ENCODE peak calls at places on chromosomes 7 and 10, in four cellular contexts. A is HepG2, L is A549, S is K562. J is an unnamed sample.

GRCh38 chr7:140231779-140232491 is 55.2 kb upstream of the KDM7A start:
- DNase-seq in A (no peak), L (no peak), S (no peak), J (peak; percentile 56)

GRCh38 chr10:72692897-72693598 is 1.1 kb downstream of the MCU start:
- DNase-seq in A (no peak), L (no peak), S (no peak), J (peak; percentile 20)

GRCh38 chr10:93874309-93875031 is 19.3 kb upstream of the SLC35G1 start:
- DNase-seq in A (no peak), L (no peak), S (no peak), J (no peak)

GRCh38 chr7:51059493-51059892 is 257.1 kb downstream of the COBL start:
- DNase-seq in A (no peak), L (no peak), S (no peak), J (no peak)

GRCh38 chr7:108723343-108723957 is 153.8 kb downstream of the DNAJB9 start:
- DNase-seq in A (no peak), L (no peak), S (no peak), J (no peak)

GRCh38 chr10:26222563-26222962 is 6.0 kb downstream of the GAD2 start:
- DNase-seq in A (no peak), L (no peak), S (no peak), J (no peak)

GRCh38 chr7:139895141-139895829 is 66.2 kb downstream of the TBXAS1 start:
- DNase-seq in A (no peak), L (no peak), S (no peak), J (no peak)

GRCh38 chr7:65980478-65981250 is 1.3 kb downstream of the GUSB start:
- DNase-seq in A (no peak), L (no peak), S (peak; percentile 58), J (no peak)

GRCh38 chr10:114526497-114527238 is 122.4 kb upstream of the AFAP1L2 start:
- DNase-seq in A (peak; percentile 88), L (peak; percentile 96), S (no peak), J (peak; percentile 83)

GRCh38 chr10:71319800-71320392 is 837 bp downstream of the SLC29A3 start:
- DNase-seq in A (no peak), L (no peak), S (no peak), J (no peak)

GRCh38 chr7:76020031-76020714 is 25.8 kb upstream of the TMEM120A start:
- DNase-seq in A (peak; percentile 69), L (peak; percentile 77), S (peak; percentile 86), J (peak; percentile 38)

GRCh38 chr7:138472292-138473079 is 12.4 kb downstream of the TRIM24 start:
- DNase-seq in A (peak; percentile 59), L (no peak), S (no peak), J (no peak)

GRCh38 chr10:96711048-96711713 is 9.1 kb downstream of the PIK3AP1 start:
- DNase-seq in A (no peak), L (no peak), S (no peak), J (no peak)

GRCh38 chr7:132242192-132242812 is 334.0 kb downstream of the PLXNA4 start:
- DNase-seq in A (no peak), L (no peak), S (no peak), J (no peak)

GRCh38 chr7:109873296-109873695 is 1217.6 kb upstream of the LRRN3 start:
- DNase-seq in A (no peak), L (no peak), S (no peak), J (no peak)

GRCh38 chr10:100025528-100026070 is 15.9 kb upstream of the DNMBP start:
- DNase-seq in A (no peak), L (no peak), S (no peak), J (no peak)

GRCh38 chr7:42407828-42408227 is 170.8 kb upstream of the GLI3 start:
- DNase-seq in A (no peak), L (no peak), S (no peak), J (no peak)

GRCh38 chr7:43211693-43212092 is 99.2 kb downstream of the HECW1 start:
- DNase-seq in A (no peak), L (no peak), S (no peak), J (no peak)

GRCh38 chr10:45581497-45582385 is 90.8 kb downstream of the ZFAND4 start:
- DNase-seq in A (peak; percentile 13), L (no peak), S (no peak), J (no peak)

GRCh38 chr10:111119637-111120036 is 42.8 kb downstream of the ADRA2A start:
- DNase-seq in A (no peak), L (no peak), S (no peak), J (no peak)

GRCh38 chr7:66522518-66522917 is 106.2 kb upstream of the KCTD7 start:
- DNase-seq in A (no peak), L (no peak), S (no peak), J (no peak)

GRCh38 chr7:605661-606450 is 86.2 kb upstream of the PDGFA start:
- DNase-seq in A (peak; percentile 15), L (no peak), S (no peak), J (no peak)

GRCh38 chr7:101172005-101172853 is 6.9 kb upstream of the VGF start:
- DNase-seq in A (no peak), L (no peak), S (no peak), J (no peak)

GRCh38 chr7:101171442-101171837 is 6.1 kb upstream of the VGF start:
- DNase-seq in A (no peak), L (no peak), S (no peak), J (no peak)

GRCh38 chr7:101173752-101174244 is 6.3 kb downstream of the NAT16 start:
- DNase-seq in A (no peak), L (peak; percentile 59), S (peak; percentile 95), J (peak; percentile 98)

GRCh38 chr7:101174322-101174854 is 5.7 kb downstream of the NAT16 start:
- DNase-seq in A (no peak), L (no peak), S (no peak), J (no peak)

GRCh38 chr7:101172854-101173751 is 7.0 kb downstream of the NAT16 start:
- DNase-seq in A (no peak), L (no peak), S (peak; percentile 60), J (peak; percentile 64)
- TF ChIP-seq RNF2 in A (no peak), L (no peak), S (no peak), J (peak; percentile 54)

GRCh38 chr10:28841625-28842024 is 164.3 kb downstream of the BAMBI start:
- DNase-seq in A (no peak), L (no peak), S (no peak), J (no peak)

GRCh38 chr10:28840202-28840601 is 162.9 kb downstream of the BAMBI start:
- DNase-seq in A (no peak), L (no peak), S (no peak), J (no peak)

GRCh38 chr10:28840954-28841353 is 163.6 kb downstream of the BAMBI start:
- DNase-seq in A (no peak), L (no peak), S (no peak), J (no peak)

GRCh38 chr10:28839600-28840007 is 162.3 kb downstream of the BAMBI start:
- DNase-seq in A (peak; percentile 21), L (no peak), S (peak; percentile 24), J (no peak)

GRCh38 chr10:28842321-28842720 is 165.0 kb downstream of the BAMBI start:
- DNase-seq in A (no peak), L (no peak), S (no peak), J (no peak)
- TF ChIP-seq RNF2 in A (no peak), L (no peak), S (no peak), J (no peak)

DNA sequence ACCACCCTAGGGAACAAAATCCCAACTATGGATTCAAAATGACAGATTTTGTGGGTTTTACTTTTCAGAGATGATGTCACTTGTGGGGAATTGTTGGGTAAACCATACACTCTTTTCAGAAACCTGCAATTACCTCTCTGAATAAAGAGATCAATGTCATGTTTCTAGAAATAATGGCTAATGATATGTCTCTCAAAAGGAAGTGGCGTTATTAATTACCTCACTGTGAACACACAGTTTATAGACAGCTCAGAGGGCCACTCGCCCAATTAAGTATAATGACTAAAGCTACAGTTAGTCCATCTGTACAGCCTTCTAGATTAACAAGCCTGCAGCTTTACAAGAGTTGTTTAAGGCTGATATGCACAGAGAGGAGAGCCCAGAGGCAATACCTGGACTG is 79.6 kb downstream of the RAB11FIP2 start:
- DNase-seq in A (no peak), L (no peak), S (no peak), J (no peak)
- TF ChIP-seq RNF2 in A (no peak), L (no peak), S (no peak), J (no peak)

GRCh38 chr7:13007331-13007730 is 319.9 kb downstream of the ARL4A start:
- DNase-seq in A (no peak), L (no peak), S (no peak), J (no peak)

DNA sequence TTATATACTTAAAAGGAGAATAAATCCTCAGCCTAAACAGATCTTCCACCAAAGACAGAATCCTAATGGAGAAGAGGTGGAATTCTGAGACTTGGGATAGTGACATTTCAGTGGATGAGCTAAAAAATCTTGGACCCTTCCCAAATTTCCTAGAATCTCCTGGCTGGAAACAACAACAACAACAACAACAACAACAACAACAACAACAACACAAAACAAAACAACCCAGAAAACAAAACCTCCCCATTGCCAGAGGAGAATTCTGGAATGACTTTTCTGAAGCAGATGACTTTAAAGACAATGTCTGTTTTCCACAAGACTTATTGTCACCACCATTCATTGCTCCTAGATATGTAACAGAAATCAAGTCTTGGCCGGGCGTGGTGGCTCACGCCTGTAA is 322.1 kb downstream of the ARL4A start:
- DNase-seq in A (no peak), L (no peak), S (no peak), J (no peak)
- TF ChIP-seq RNF2 in A (no peak), L (no peak), S (no peak), J (no peak)

GRCh38 chr10:128047991-128048826 is 78.0 kb downstream of the MKI67 start:
- DNase-seq in A (peak; percentile 45), L (no peak), S (no peak), J (no peak)
- TF ChIP-seq RNF2 in A (no peak), L (no peak), S (no peak), J (no peak)

DNA sequence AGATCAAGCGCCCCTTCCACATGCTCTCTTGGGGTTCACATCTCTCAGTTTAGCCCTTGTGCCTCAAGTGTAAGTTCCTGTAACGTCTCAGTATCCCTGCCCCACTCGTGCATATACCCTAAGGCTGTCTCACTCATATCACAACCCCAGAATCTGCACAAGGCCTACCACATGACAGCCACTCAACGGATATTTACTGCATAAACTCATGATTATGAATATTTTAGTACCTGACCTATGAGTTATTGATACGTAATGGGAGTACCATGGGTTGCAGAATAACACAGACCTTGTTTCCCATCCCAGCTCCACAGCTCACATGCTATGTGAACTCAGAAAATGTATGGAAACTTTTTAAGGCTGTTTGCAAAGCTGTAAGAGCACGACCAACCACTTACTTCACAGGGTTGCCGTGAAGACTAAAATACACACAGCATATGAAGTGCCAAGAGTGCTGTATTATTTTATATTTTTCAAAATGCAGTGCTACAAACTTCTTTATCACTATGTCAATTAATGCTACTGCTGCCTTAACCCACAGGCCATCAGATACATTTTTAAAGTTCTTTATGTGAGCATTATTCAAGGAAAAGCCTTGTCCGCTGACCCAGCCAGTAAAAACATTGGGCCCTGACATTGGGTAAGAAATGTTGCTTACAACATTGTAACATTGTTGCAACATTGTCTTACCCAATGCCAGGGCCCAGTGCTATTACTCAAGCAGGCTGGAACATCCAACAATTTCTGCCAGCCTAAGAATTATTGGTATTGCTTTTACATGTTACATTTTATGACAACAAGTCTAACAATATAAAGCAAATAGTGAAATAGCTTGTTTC is 97.2 kb downstream of the JAZF1 start:
- DNase-seq in A (no peak), L (no peak), S (no peak), J (no peak)
- TF ChIP-seq RNF2 in A (no peak), L (no peak), S (no peak), J (no peak)

DNA sequence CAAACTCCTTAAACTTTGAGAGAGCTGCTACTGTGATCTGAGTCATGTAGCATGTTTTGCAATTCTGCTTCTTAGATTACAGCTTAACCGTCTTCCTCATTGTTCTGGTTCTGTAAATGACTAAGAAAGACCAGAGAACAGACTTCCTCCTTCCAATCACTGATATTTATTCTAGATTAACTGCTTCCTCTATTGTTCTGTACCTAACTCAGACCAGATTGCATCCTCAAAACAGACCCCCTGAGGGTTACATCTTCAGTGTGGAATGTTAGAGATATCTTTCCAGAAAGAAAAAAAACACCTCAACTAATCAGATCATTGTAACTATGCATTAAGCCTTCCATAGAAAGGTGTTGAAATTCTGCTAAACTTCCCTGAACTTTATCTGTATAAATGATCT is 5.7 kb upstream of the PIP start:
- DNase-seq in A (no peak), L (peak; percentile 18), S (no peak), J (no peak)
- TF ChIP-seq RNF2 in A (no peak), L (no peak), S (no peak), J (no peak)

J was measured in H1.